ENCODE peak calls at places on chromosome 6, in five cellular contexts. F, N, E, O and A are unnamed samples.

GRCh38 chr6:116971959-116972358 is 94.9 kb downstream of the RFX6 start:
- DNase-seq in N (no peak), F (peak; percentile 50), O (peak; percentile 23), E (peak; percentile 48), A (peak; percentile 13)

GRCh38 chr6:30061766-30062458 is 847 bp downstream of the POLR1H start:
- DNase-seq in F (peak; percentile 57), O (peak; percentile 29), N (no peak), E (no peak), A (no peak)

GRCh38 chr6:132000296-132000695 is 49.1 kb upstream of the CCN2 start:
- DNase-seq in O (no peak), F (no peak), E (no peak), N (no peak), A (no peak)

GRCh38 chr6:25381077-25381476 is 101.9 kb downstream of the CARMIL1 start:
- DNase-seq in O (no peak), F (no peak), E (no peak), N (no peak), A (no peak)

GRCh38 chr6:68710916-68711315 is 75.8 kb downstream of the ADGRB3 start:
- DNase-seq in N (no peak), F (no peak), E (no peak), O (no peak), A (no peak)

GRCh38 chr6:85364354-85364753 is 85.5 kb upstream of the NT5E start:
- DNase-seq in F (no peak), O (peak; percentile 76), N (no peak), E (no peak), A (peak; percentile 78)

GRCh38 chr6:111358454-111358853 is 124.6 kb downstream of the REV3L start:
- DNase-seq in N (no peak), E (no peak), O (peak; percentile 49), F (no peak), A (no peak)

GRCh38 chr6:27096834-27097511 is 150.5 kb upstream of the PRSS16 start:
- DNase-seq in N (no peak), O (peak; percentile 77), E (peak; percentile 26), F (no peak), A (peak; percentile 59)

GRCh38 chr6:33014841-33015634 is 5.6 kb upstream of the HLA-DOA start:
- DNase-seq in O (peak; percentile 66), N (no peak), F (peak; percentile 87), E (peak; percentile 75), A (peak; percentile 64)

GRCh38 chr6:29826271-29826670 is 1.4 kb upstream of the HLA-G start:
- DNase-seq in F (no peak), O (no peak), N (no peak), E (no peak), A (no peak)

GRCh38 chr6:107628878-107629277 is 139.0 kb downstream of the SOBP start:
- DNase-seq in N (no peak), F (no peak), E (no peak), O (no peak), A (no peak)

GRCh38 chr6:15509335-15509933 is 153.4 kb downstream of the DTNBP1 start:
- DNase-seq in E (no peak), N (no peak), O (no peak), F (no peak), A (no peak)

GRCh38 chr6:6676910-6677441 is 88.5 kb downstream of the LY86 start:
- DNase-seq in E (peak; percentile 72), F (peak; percentile 79), N (peak; percentile 98), O (peak; percentile 50), A (peak; percentile 72)

GRCh38 chr6:169921853-169922779 is 170.7 kb downstream of the ERMARD start:
- DNase-seq in N (no peak), O (no peak), E (no peak), F (no peak), A (no peak)

GRCh38 chr6:1767481-1768246 is 157.9 kb downstream of the FOXC1 start:
- DNase-seq in O (peak; percentile 41), N (no peak), E (peak; percentile 91), F (no peak), A (no peak)

GRCh38 chr6:40395066-40395697 is 192.0 kb downstream of the LRFN2 start:
- DNase-seq in N (peak; percentile 83), F (no peak), E (no peak), O (no peak), A (no peak)

GRCh38 chr6:43070028-43070632 is 6.0 kb upstream of the PTK7 start:
- DNase-seq in N (no peak), O (peak; percentile 59), E (peak; percentile 61), F (peak; percentile 73), A (peak; percentile 63)

GRCh38 chr6:37038297-37039198 is 33.1 kb downstream of the FGD2 start:
- DNase-seq in F (no peak), O (no peak), E (no peak), N (no peak), A (no peak)

GRCh38 chr6:55141611-55142010 is 32.7 kb upstream of the HCRTR2 start:
- DNase-seq in N (no peak), E (no peak), F (no peak), O (no peak), A (no peak)

GRCh38 chr6:144595266-144595665 is 310.1 kb downstream of the UTRN start:
- DNase-seq in E (no peak), F (no peak), N (no peak), O (peak; percentile 91), A (no peak)

GRCh38 chr6:163760860-163761259 is 346.3 kb downstream of the QKI start:
- DNase-seq in E (no peak), F (no peak), N (peak; percentile 57), O (no peak), A (no peak)

GRCh38 chr6:124260337-124260736 is 456.7 kb downstream of the NKAIN2 start:
- DNase-seq in N (no peak), O (no peak), E (no peak), F (no peak), A (no peak)

GRCh38 chr6:89955364-89955763 is 61.1 kb downstream of the GJA10 start:
- DNase-seq in F (no peak), N (no peak), O (no peak), E (no peak), A (no peak)

GRCh38 chr6:114362957-114363356 is 20.1 kb upstream of the HS3ST5 start:
- DNase-seq in F (no peak), E (no peak), O (no peak), N (no peak), A (no peak)

GRCh38 chr6:114362396-114362795 is 19.6 kb upstream of the HS3ST5 start:
- DNase-seq in E (no peak), N (no peak), O (no peak), F (no peak), A (no peak)

GRCh38 chr6:114367315-114367961 is 24.6 kb upstream of the HS3ST5 start:
- DNase-seq in O (no peak), F (no peak), N (no peak), E (no peak), A (no peak)

GRCh38 chr6:114366899-114367298 is 24.1 kb upstream of the HS3ST5 start:
- DNase-seq in N (no peak), F (no peak), O (no peak), E (no peak), A (no peak)

DNA sequence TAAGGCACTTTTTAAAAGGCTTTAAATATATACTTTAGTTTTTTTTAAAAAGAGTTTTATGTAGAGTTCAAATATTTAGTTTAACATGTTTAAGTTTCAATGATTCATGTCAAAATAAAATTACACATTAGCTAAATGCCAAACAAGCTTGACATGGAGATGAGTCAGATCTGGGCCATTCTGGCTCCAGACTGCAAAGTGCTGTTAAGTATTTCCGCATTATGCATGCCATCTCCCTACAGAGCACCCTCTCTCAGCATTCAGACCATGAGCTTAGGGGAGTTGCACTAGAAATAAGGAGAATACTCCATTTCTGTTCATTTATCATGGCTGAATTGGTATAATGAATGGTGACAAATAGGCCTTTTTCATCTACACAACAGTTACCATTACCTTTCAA is 21.5 kb upstream of the HS3ST5 start:
- DNase-seq in E (peak; percentile 11), N (no peak), F (no peak), O (peak; percentile 72), A (peak; percentile 27)
- H3K27ac ChIP-seq in E (no peak overlapping the region), N (no peak overlapping the region), F (no peak overlapping the region), O (no peak overlapping the region), A (no peak overlapping the region)

DNA sequence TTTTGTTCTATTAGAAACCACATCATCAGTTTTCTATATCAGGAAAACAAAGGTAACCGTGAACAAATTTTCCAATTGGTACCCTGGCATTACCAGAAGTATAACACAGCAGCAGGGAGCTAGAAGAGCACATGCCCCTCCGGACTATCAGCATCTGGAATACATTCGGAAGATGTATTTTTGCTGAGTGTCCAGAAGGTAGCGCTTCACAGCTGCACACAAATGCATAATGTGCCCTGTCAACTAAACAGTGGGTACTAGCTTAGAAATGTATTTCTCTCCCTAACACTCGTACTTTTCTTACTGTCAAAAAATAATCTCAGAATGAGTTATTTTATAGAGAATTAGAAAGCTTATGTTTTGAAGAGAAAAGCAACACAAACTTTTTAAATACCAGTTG is 77.6 kb downstream of the HUS1B start:
- DNase-seq in N (no peak), E (peak; percentile 21), F (peak; percentile 13), O (no peak), A (no peak)
- TF ChIP-seq CTCF in N (peak; percentile 40), E (peak; percentile 28), F (peak; percentile 67), O (peak; percentile 42), A (peak; percentile 13)

DNA sequence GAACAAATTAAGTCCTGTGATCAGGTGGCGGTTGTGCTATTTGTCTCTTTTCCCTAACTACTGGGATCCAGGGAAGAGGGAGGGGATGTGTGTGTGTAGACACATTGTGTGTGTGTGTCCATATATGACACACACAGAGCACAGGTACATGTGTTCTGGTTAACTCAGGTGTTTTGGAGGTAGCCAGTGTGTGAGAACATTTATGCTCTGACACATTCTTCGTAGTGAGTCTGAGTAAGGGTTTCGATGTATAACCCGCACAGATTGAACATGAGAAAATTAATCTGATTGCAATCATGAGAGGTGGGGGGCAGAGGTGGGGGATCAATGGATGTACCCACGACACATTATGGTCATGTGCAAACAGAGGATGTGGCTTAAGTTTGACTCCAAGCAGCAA is 12.6 kb downstream of the ZC3H12D start:
- DNase-seq in O (no peak), N (no peak), E (no peak), F (no peak), A (no peak)
- H3K27ac ChIP-seq in O (no peak overlapping the region), N (no peak overlapping the region), E (no peak overlapping the region), F (peak overlapping the region; percentile 99), A (no peak overlapping the region)

GRCh38 chr6:76697585-76697984 is 625.1 kb upstream of the IMPG1 start:
- DNase-seq in N (no peak), O (peak; percentile 5), F (no peak), E (no peak), A (peak; percentile 14)
- TF ChIP-seq CTCF in N (no peak), O (peak; percentile 9), F (peak; percentile 50), E (peak; percentile 44), A (no peak)

DNA sequence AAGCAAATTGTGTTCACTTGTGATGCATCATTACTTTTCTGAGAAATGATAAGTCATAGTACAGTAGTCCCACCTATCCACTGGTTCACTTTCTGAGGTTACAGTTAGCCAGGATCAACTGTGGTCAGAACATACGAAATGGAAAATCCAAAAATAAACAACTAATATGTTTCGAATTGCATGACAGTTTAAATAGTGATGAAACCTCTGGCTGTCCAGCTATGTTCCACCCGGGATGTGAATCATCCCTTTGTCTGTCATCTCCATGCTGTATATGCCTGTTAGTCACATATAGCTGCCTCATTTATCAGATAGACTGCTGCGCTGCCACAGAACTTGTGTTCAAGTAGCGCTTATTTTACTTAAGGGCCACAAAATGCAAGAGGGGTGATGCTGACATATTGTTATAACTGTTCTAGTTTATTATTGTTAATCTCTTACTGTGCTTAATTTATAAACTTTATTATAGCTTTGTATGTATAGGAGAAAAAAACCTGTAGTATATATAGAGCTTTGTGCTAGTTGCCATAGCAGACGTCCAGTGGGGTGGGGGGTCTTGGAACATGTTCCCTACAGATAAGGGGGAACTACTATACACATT is 29.2 kb downstream of the AFDN start:
- DNase-seq in E (no peak), F (no peak), O (peak; percentile 98), N (no peak), A (peak; percentile 83)
- H3K27ac ChIP-seq in E (peak overlapping the region; percentile 82), F (no peak overlapping the region), O (peak overlapping the region; percentile 81), N (peak overlapping the region; percentile 53), A (no peak overlapping the region)

GRCh38 chr6:158769696-158770446 is 49.3 kb downstream of the EZR start:
- DNase-seq in E (no peak), F (no peak), N (no peak), O (peak; percentile 64), A (no peak)
- TF ChIP-seq CTCF in E (no peak), F (no peak), N (no peak), O (no peak), A (no peak)